ENCODE peak calls at places on chromosome 6, in five cellular contexts. One of them, this sample, is unnamed. For H3K4me1, the result is how much of the 10 kb centered on the place peaks cover.

GRCh38 chr6:11231564-11232176 is 798 bp downstream of the NEDD9 start:
- DNase-seq in CD4-positive, CD25-positive, alpha-beta regulatory T cell: no peak
- DNase-seq in SK-N-SH: no peak
- DNase-seq in lower lobe of right lung: no peak
- DNase-seq in aorta: no peak
- DNase-seq in this sample: no peak

GRCh38 chr6:113649276-113649675 is 207.9 kb upstream of the MARCKS start:
- DNase-seq in CD4-positive, CD25-positive, alpha-beta regulatory T cell: no peak
- DNase-seq in SK-N-SH: no peak
- DNase-seq in lower lobe of right lung: no peak
- DNase-seq in aorta: no peak
- DNase-seq in this sample: no peak

GRCh38 chr6:28531479-28532128 is 5.9 kb downstream of the GPX5 start:
- DNase-seq in CD4-positive, CD25-positive, alpha-beta regulatory T cell: no peak
- DNase-seq in SK-N-SH: no peak
- DNase-seq in lower lobe of right lung: no peak
- DNase-seq in aorta: no peak
- DNase-seq in this sample: peak

GRCh38 chr6:92180090-92180489 is 1239.3 kb downstream of the EPHA7 start:
- DNase-seq in CD4-positive, CD25-positive, alpha-beta regulatory T cell: no peak
- DNase-seq in SK-N-SH: no peak
- DNase-seq in lower lobe of right lung: no peak
- DNase-seq in aorta: no peak
- DNase-seq in this sample: no peak

GRCh38 chr6:157996918-157997702 is 15.4 kb downstream of the SYNJ2 start:
- DNase-seq in CD4-positive, CD25-positive, alpha-beta regulatory T cell: no peak
- DNase-seq in SK-N-SH: no peak
- DNase-seq in lower lobe of right lung: no peak
- DNase-seq in aorta: no peak
- DNase-seq in this sample: no peak

GRCh38 chr6:70886661-70887060 is 70.2 kb downstream of the B3GAT2 start:
- DNase-seq in CD4-positive, CD25-positive, alpha-beta regulatory T cell: no peak
- DNase-seq in SK-N-SH: no peak
- DNase-seq in lower lobe of right lung: no peak
- DNase-seq in aorta: no peak
- DNase-seq in this sample: no peak

GRCh38 chr6:14984454-14984853 is 261.4 kb upstream of the JARID2 start:
- DNase-seq in CD4-positive, CD25-positive, alpha-beta regulatory T cell: no peak
- DNase-seq in SK-N-SH: no peak
- DNase-seq in lower lobe of right lung: peak
- DNase-seq in aorta: no peak
- DNase-seq in this sample: no peak

GRCh38 chr6:169396554-169397163 is 143.0 kb upstream of the THBS2 start:
- DNase-seq in CD4-positive, CD25-positive, alpha-beta regulatory T cell: no peak
- DNase-seq in SK-N-SH: no peak
- DNase-seq in lower lobe of right lung: no peak
- DNase-seq in aorta: no peak
- DNase-seq in this sample: no peak

GRCh38 chr6:122400467-122401089 is 1.1 kb downstream of the HSF2 start:
- DNase-seq in CD4-positive, CD25-positive, alpha-beta regulatory T cell: no peak
- DNase-seq in SK-N-SH: no peak
- DNase-seq in lower lobe of right lung: no peak
- DNase-seq in aorta: no peak
- DNase-seq in this sample: no peak

GRCh38 chr6:33568826-33569570 is 11.1 kb downstream of the BAK1 start:
- DNase-seq in CD4-positive, CD25-positive, alpha-beta regulatory T cell: no peak
- DNase-seq in SK-N-SH: no peak
- DNase-seq in lower lobe of right lung: no peak
- DNase-seq in aorta: no peak
- DNase-seq in this sample: no peak

GRCh38 chr6:157242791-157243190 is 80.5 kb downstream of the TMEM242 start:
- DNase-seq in CD4-positive, CD25-positive, alpha-beta regulatory T cell: no peak
- DNase-seq in SK-N-SH: no peak
- DNase-seq in lower lobe of right lung: no peak
- DNase-seq in aorta: peak
- DNase-seq in this sample: no peak

GRCh38 chr6:166342293-166343156 is at the start of gene SFT2D1:
- DNase-seq in CD4-positive, CD25-positive, alpha-beta regulatory T cell: peak
- DNase-seq in SK-N-SH: peak
- DNase-seq in lower lobe of right lung: peak
- DNase-seq in aorta: peak
- DNase-seq in this sample: peak

GRCh38 chr6:123316733-123317323 is 319.9 kb downstream of the TRDN start:
- DNase-seq in CD4-positive, CD25-positive, alpha-beta regulatory T cell: peak
- DNase-seq in SK-N-SH: peak
- DNase-seq in lower lobe of right lung: no peak
- DNase-seq in aorta: no peak
- DNase-seq in this sample: no peak

GRCh38 chr6:30345852-30346251 is 896 bp downstream of the RPP21 start:
- DNase-seq in CD4-positive, CD25-positive, alpha-beta regulatory T cell: no peak
- DNase-seq in SK-N-SH: no peak
- DNase-seq in lower lobe of right lung: no peak
- DNase-seq in aorta: no peak
- DNase-seq in this sample: no peak

GRCh38 chr6:36442083-36442670 is 477 bp downstream of the PXT1 start:
- DNase-seq in CD4-positive, CD25-positive, alpha-beta regulatory T cell: no peak
- DNase-seq in SK-N-SH: no peak
- DNase-seq in lower lobe of right lung: no peak
- DNase-seq in aorta: no peak
- DNase-seq in this sample: peak

GRCh38 chr6:144066745-144067484 is 28.5 kb downstream of the SF3B5 start:
- DNase-seq in CD4-positive, CD25-positive, alpha-beta regulatory T cell: peak
- DNase-seq in SK-N-SH: no peak
- DNase-seq in lower lobe of right lung: no peak
- DNase-seq in aorta: no peak
- DNase-seq in this sample: no peak

GRCh38 chr6:163310973-163311383 is 103.5 kb upstream of the QKI start:
- DNase-seq in CD4-positive, CD25-positive, alpha-beta regulatory T cell: no peak
- DNase-seq in SK-N-SH: no peak
- DNase-seq in lower lobe of right lung: no peak
- DNase-seq in aorta: no peak
- DNase-seq in this sample: no peak
- H3K4me1 ChIP-seq in CD4-positive, CD25-positive, alpha-beta regulatory T cell: under half
- H3K4me1 ChIP-seq in SK-N-SH: under half
- H3K4me1 ChIP-seq in lower lobe of right lung: under half
- H3K4me1 ChIP-seq in aorta: under half
- H3K4me1 ChIP-seq in this sample: under half

DNA sequence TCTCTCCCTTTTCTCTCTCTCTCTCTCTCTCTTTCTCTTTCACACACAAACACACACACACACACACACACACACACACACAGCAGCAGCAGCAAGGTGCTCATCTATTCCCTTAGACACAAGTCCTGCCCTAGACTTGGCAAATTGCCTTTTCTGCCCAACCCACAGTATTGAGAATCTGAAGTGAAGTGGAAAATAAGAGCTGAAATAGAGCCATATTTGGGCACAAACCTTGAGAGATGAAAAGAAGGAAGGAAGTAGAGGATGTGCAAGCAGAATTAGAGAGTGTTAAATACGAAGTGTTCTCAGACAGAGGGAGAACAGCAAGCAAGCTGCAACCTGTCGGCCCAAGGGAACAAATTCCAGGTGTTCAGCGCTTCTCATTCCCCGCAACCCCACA is 557.5 kb upstream of the NOX3 start:
- DNase-seq in CD4-positive, CD25-positive, alpha-beta regulatory T cell: peak
- DNase-seq in SK-N-SH: no peak
- DNase-seq in lower lobe of right lung: no peak
- DNase-seq in aorta: no peak
- DNase-seq in this sample: no peak
- H3K4me3 ChIP-seq in CD4-positive, CD25-positive, alpha-beta regulatory T cell: no peak
- H3K4me3 ChIP-seq in SK-N-SH: no peak
- H3K4me3 ChIP-seq in lower lobe of right lung: no peak
- H3K4me3 ChIP-seq in aorta: no peak
- H3K4me3 ChIP-seq in this sample: no peak

GRCh38 chr6:150272264-150272975 is 96.4 kb upstream of the IYD start:
- DNase-seq in CD4-positive, CD25-positive, alpha-beta regulatory T cell: no peak
- DNase-seq in SK-N-SH: no peak
- DNase-seq in lower lobe of right lung: no peak
- DNase-seq in aorta: no peak
- DNase-seq in this sample: no peak

GRCh38 chr6:150276168-150276958 is 92.4 kb upstream of the IYD start:
- DNase-seq in CD4-positive, CD25-positive, alpha-beta regulatory T cell: no peak
- DNase-seq in SK-N-SH: no peak
- DNase-seq in lower lobe of right lung: no peak
- DNase-seq in aorta: no peak
- DNase-seq in this sample: no peak

GRCh38 chr6:150272976-150273315 is 95.9 kb upstream of the IYD start:
- DNase-seq in CD4-positive, CD25-positive, alpha-beta regulatory T cell: no peak
- DNase-seq in SK-N-SH: no peak
- DNase-seq in lower lobe of right lung: no peak
- DNase-seq in aorta: no peak
- DNase-seq in this sample: no peak

GRCh38 chr6:150273457-150274309 is 95.1 kb upstream of the IYD start:
- DNase-seq in CD4-positive, CD25-positive, alpha-beta regulatory T cell: no peak
- DNase-seq in SK-N-SH: no peak
- DNase-seq in lower lobe of right lung: no peak
- DNase-seq in aorta: no peak
- DNase-seq in this sample: no peak

DNA sequence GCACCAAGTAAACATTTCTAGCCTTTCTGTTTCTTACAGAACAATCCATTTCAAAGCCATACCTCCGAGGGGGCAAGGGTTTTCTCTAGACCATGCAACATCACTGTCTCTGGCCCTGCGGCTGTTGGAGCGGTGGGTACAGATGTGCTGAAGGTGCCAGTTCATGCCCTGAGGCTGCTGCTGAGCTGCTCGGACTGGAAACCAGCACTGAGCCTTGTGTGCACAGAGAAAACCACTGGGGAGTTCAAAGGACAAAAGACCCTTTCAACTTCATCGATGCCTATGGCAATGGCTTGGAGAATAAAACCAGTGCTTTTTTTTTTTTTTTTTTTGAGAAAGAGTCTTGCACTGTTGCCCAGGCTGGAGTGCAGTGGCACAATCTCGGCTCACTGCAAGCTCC is 93.3 kb upstream of the IYD start:
- DNase-seq in CD4-positive, CD25-positive, alpha-beta regulatory T cell: no peak
- DNase-seq in SK-N-SH: no peak
- DNase-seq in lower lobe of right lung: no peak
- DNase-seq in aorta: no peak
- DNase-seq in this sample: no peak
- H3K4me1 ChIP-seq in CD4-positive, CD25-positive, alpha-beta regulatory T cell: under half
- H3K4me1 ChIP-seq in SK-N-SH: under half
- H3K4me1 ChIP-seq in lower lobe of right lung: under half
- H3K4me1 ChIP-seq in aorta: under half
- H3K4me1 ChIP-seq in this sample: under half

GRCh38 chr6:89542081-89542855 is 96.3 kb downstream of the LYRM2 start:
- DNase-seq in CD4-positive, CD25-positive, alpha-beta regulatory T cell: no peak
- DNase-seq in SK-N-SH: no peak
- DNase-seq in lower lobe of right lung: no peak
- DNase-seq in aorta: no peak
- DNase-seq in this sample: no peak

GRCh38 chr6:89547286-89547685 is 91.3 kb downstream of the LYRM2 start:
- DNase-seq in CD4-positive, CD25-positive, alpha-beta regulatory T cell: no peak
- DNase-seq in SK-N-SH: no peak
- DNase-seq in lower lobe of right lung: no peak
- DNase-seq in aorta: no peak
- DNase-seq in this sample: peak

GRCh38 chr6:89539779-89540178 is 98.8 kb downstream of the LYRM2 start:
- DNase-seq in CD4-positive, CD25-positive, alpha-beta regulatory T cell: no peak
- DNase-seq in SK-N-SH: no peak
- DNase-seq in lower lobe of right lung: no peak
- DNase-seq in aorta: no peak
- DNase-seq in this sample: no peak

DNA sequence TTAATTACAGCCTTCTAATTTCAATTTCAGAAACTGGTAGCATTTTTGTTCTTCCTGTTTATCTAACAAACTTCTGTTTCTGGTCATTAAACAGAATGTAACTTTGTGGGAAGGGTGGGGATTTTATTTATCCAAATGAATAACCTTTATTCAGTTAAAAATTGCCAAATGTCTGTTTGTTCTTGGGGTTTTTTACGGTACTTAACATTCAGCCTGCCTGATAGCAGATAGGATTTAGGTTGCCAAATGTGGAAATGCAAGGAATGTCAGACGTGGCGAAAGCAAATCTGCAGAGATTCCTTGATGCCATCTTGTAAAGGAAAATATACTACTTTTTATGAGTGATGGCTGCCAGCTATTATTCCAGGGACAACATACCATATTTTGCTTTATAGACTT is 95.7 kb downstream of the LYRM2 start:
- DNase-seq in CD4-positive, CD25-positive, alpha-beta regulatory T cell: no peak
- DNase-seq in SK-N-SH: no peak
- DNase-seq in lower lobe of right lung: no peak
- DNase-seq in aorta: no peak
- DNase-seq in this sample: no peak
- H3K4me3 ChIP-seq in CD4-positive, CD25-positive, alpha-beta regulatory T cell: no peak
- H3K4me3 ChIP-seq in SK-N-SH: no peak
- H3K4me3 ChIP-seq in lower lobe of right lung: peak
- H3K4me3 ChIP-seq in aorta: no peak
- H3K4me3 ChIP-seq in this sample: no peak

DNA sequence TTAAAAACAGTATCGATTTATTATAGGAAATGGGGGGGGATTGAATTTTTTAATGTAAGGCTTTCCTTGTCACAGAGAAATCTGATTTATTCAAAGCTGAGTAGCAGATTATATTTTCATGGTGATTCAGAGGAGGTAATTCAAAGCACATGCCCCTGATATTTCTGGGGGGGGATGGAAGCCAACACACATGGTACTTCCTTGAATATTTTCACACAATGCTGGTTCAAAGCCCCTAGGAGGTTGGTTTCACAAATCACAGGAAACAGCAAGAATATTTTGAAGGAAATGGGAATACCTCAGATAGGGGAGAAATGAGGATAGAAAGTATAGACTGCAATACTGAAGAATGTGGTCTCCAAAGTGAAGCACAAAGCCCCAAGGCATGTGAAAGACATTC is 98.8 kb downstream of the RTN4IP1 start:
- DNase-seq in CD4-positive, CD25-positive, alpha-beta regulatory T cell: no peak
- DNase-seq in SK-N-SH: no peak
- DNase-seq in lower lobe of right lung: no peak
- DNase-seq in aorta: no peak
- DNase-seq in this sample: no peak
- H3K4me1 ChIP-seq in CD4-positive, CD25-positive, alpha-beta regulatory T cell: under half
- H3K4me1 ChIP-seq in SK-N-SH: under half
- H3K4me1 ChIP-seq in lower lobe of right lung: under half
- H3K4me1 ChIP-seq in aorta: under half
- H3K4me1 ChIP-seq in this sample: under half

GRCh38 chr6:32244270-32244669 is 20.4 kb upstream of the NOTCH4 start:
- DNase-seq in CD4-positive, CD25-positive, alpha-beta regulatory T cell: no peak
- DNase-seq in SK-N-SH: no peak
- DNase-seq in lower lobe of right lung: no peak
- DNase-seq in aorta: no peak
- DNase-seq in this sample: no peak
- H3K4me3 ChIP-seq in CD4-positive, CD25-positive, alpha-beta regulatory T cell: no peak
- H3K4me3 ChIP-seq in SK-N-SH: no peak
- H3K4me3 ChIP-seq in lower lobe of right lung: no peak
- H3K4me3 ChIP-seq in aorta: no peak
- H3K4me3 ChIP-seq in this sample: no peak

GRCh38 chr6:47240277-47240890 is 69.3 kb downstream of the TNFRSF21 start:
- DNase-seq in CD4-positive, CD25-positive, alpha-beta regulatory T cell: no peak
- DNase-seq in SK-N-SH: no peak
- DNase-seq in lower lobe of right lung: no peak
- DNase-seq in aorta: no peak
- DNase-seq in this sample: no peak
- H3K4me1 ChIP-seq in CD4-positive, CD25-positive, alpha-beta regulatory T cell: under half
- H3K4me1 ChIP-seq in SK-N-SH: under half
- H3K4me1 ChIP-seq in lower lobe of right lung: under half
- H3K4me1 ChIP-seq in aorta: under half
- H3K4me1 ChIP-seq in this sample: under half

DNA sequence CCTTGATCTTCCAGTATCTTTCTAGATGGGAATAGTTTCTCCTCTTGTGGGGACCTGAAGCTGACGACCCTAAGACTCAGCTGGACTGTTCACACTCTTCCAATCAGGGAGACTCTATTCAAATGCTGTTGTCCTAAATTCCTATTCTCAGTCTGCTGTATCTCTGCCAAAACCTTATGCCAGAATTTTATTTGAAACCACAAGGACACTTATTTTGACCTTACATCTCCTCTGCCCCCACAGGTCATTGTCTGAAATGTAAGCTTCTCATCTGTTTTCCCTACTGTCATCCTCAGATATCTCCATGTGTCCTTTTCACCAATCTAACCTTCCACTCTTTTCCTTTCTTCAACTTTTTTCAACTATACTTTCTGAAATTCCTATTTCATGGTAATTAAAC is 289.5 kb upstream of the SGK1 start:
- DNase-seq in CD4-positive, CD25-positive, alpha-beta regulatory T cell: no peak
- DNase-seq in SK-N-SH: no peak
- DNase-seq in lower lobe of right lung: no peak
- DNase-seq in aorta: no peak
- DNase-seq in this sample: no peak
- H3K4me3 ChIP-seq in CD4-positive, CD25-positive, alpha-beta regulatory T cell: no peak
- H3K4me3 ChIP-seq in SK-N-SH: no peak
- H3K4me3 ChIP-seq in lower lobe of right lung: no peak
- H3K4me3 ChIP-seq in aorta: no peak
- H3K4me3 ChIP-seq in this sample: no peak